ENCODE peak calls at places on chromosome 12, in nine cellular contexts. One of them, this sample, is unnamed.

GRCh38 chr12:48182659-48183058 is 785 bp upstream of the CCDC184 start:
- DNase-seq in posterior vena cava: no peak
- DNase-seq in anterior cingulate cortex: no peak
- DNase-seq in foreskin fibroblast: no peak
- DNase-seq in transverse colon: no peak
- DNase-seq in ascending aorta: no peak
- DNase-seq in heart right ventricle: no peak
- DNase-seq in fibroblast of mammary gland: no peak
- DNase-seq in NCI-H146: no peak
- DNase-seq in this sample: no peak

GRCh38 chr12:94622475-94622874 is 27.9 kb downstream of the TMCC3 start:
- DNase-seq in ascending aorta: no peak
- DNase-seq in fibroblast of mammary gland: no peak
- DNase-seq in foreskin fibroblast: no peak
- DNase-seq in heart right ventricle: peak
- DNase-seq in posterior vena cava: no peak
- DNase-seq in NCI-H146: no peak
- DNase-seq in anterior cingulate cortex: no peak
- DNase-seq in transverse colon: no peak
- DNase-seq in this sample: no peak

GRCh38 chr12:114784526-114784925 is 100.6 kb upstream of the TBX3 start:
- DNase-seq in ascending aorta: no peak
- DNase-seq in heart right ventricle: no peak
- DNase-seq in transverse colon: no peak
- DNase-seq in foreskin fibroblast: peak
- DNase-seq in fibroblast of mammary gland: no peak
- DNase-seq in posterior vena cava: no peak
- DNase-seq in anterior cingulate cortex: no peak
- DNase-seq in NCI-H146: no peak
- DNase-seq in this sample: no peak

GRCh38 chr12:53051881-53052412 is 2.1 kb downstream of the TNS2 start:
- DNase-seq in transverse colon: no peak
- DNase-seq in posterior vena cava: no peak
- DNase-seq in fibroblast of mammary gland: no peak
- DNase-seq in NCI-H146: no peak
- DNase-seq in foreskin fibroblast: no peak
- DNase-seq in anterior cingulate cortex: no peak
- DNase-seq in ascending aorta: no peak
- DNase-seq in heart right ventricle: no peak
- DNase-seq in this sample: no peak

GRCh38 chr12:69765515-69765914 is 26.9 kb downstream of the RAB3IP start:
- DNase-seq in NCI-H146: no peak
- DNase-seq in transverse colon: no peak
- DNase-seq in posterior vena cava: no peak
- DNase-seq in ascending aorta: no peak
- DNase-seq in foreskin fibroblast: no peak
- DNase-seq in fibroblast of mammary gland: no peak
- DNase-seq in heart right ventricle: no peak
- DNase-seq in anterior cingulate cortex: no peak
- DNase-seq in this sample: no peak

GRCh38 chr12:118424883-118425282 is 48.5 kb downstream of the SUDS3 start:
- DNase-seq in transverse colon: no peak
- DNase-seq in heart right ventricle: no peak
- DNase-seq in NCI-H146: peak
- DNase-seq in posterior vena cava: no peak
- DNase-seq in ascending aorta: no peak
- DNase-seq in anterior cingulate cortex: no peak
- DNase-seq in fibroblast of mammary gland: no peak
- DNase-seq in foreskin fibroblast: no peak
- DNase-seq in this sample: no peak

GRCh38 chr12:19299765-19300164 is 139.5 kb upstream of the AEBP2 start:
- DNase-seq in transverse colon: no peak
- DNase-seq in posterior vena cava: no peak
- DNase-seq in foreskin fibroblast: peak
- DNase-seq in anterior cingulate cortex: no peak
- DNase-seq in fibroblast of mammary gland: peak
- DNase-seq in ascending aorta: no peak
- DNase-seq in NCI-H146: no peak
- DNase-seq in heart right ventricle: no peak
- DNase-seq in this sample: no peak

GRCh38 chr12:79409562-79409961 is 281.2 kb downstream of the PAWR start:
- DNase-seq in ascending aorta: no peak
- DNase-seq in heart right ventricle: no peak
- DNase-seq in foreskin fibroblast: peak
- DNase-seq in transverse colon: no peak
- DNase-seq in NCI-H146: no peak
- DNase-seq in fibroblast of mammary gland: peak
- DNase-seq in posterior vena cava: no peak
- DNase-seq in anterior cingulate cortex: no peak
- DNase-seq in this sample: no peak

GRCh38 chr12:102300824-102301461 is 103.3 kb upstream of the PMCH start:
- DNase-seq in heart right ventricle: no peak
- DNase-seq in foreskin fibroblast: peak
- DNase-seq in fibroblast of mammary gland: peak
- DNase-seq in anterior cingulate cortex: no peak
- DNase-seq in ascending aorta: no peak
- DNase-seq in transverse colon: no peak
- DNase-seq in NCI-H146: peak
- DNase-seq in posterior vena cava: no peak
- DNase-seq in this sample: no peak

GRCh38 chr12:82176761-82177490 is 181.3 kb downstream of the CCDC59 start:
- DNase-seq in posterior vena cava: no peak
- DNase-seq in anterior cingulate cortex: no peak
- DNase-seq in NCI-H146: peak
- DNase-seq in foreskin fibroblast: no peak
- DNase-seq in ascending aorta: no peak
- DNase-seq in fibroblast of mammary gland: no peak
- DNase-seq in transverse colon: no peak
- DNase-seq in heart right ventricle: no peak
- DNase-seq in this sample: no peak

GRCh38 chr12:25182765-25183164 is 12.2 kb downstream of the DNAI7 start:
- DNase-seq in ascending aorta: no peak
- DNase-seq in transverse colon: no peak
- DNase-seq in fibroblast of mammary gland: no peak
- DNase-seq in posterior vena cava: no peak
- DNase-seq in foreskin fibroblast: no peak
- DNase-seq in anterior cingulate cortex: no peak
- DNase-seq in NCI-H146: no peak
- DNase-seq in heart right ventricle: no peak
- DNase-seq in this sample: no peak

GRCh38 chr12:89636054-89636775 is 72.4 kb downstream of the ATP2B1 start:
- DNase-seq in heart right ventricle: no peak
- DNase-seq in foreskin fibroblast: peak
- DNase-seq in fibroblast of mammary gland: peak
- DNase-seq in anterior cingulate cortex: no peak
- DNase-seq in transverse colon: no peak
- DNase-seq in NCI-H146: no peak
- DNase-seq in ascending aorta: no peak
- DNase-seq in posterior vena cava: no peak
- DNase-seq in this sample: no peak

GRCh38 chr12:51450816-51451215 is 26.2 kb downstream of the SLC4A8 start:
- DNase-seq in NCI-H146: no peak
- DNase-seq in transverse colon: no peak
- DNase-seq in fibroblast of mammary gland: no peak
- DNase-seq in heart right ventricle: no peak
- DNase-seq in foreskin fibroblast: no peak
- DNase-seq in anterior cingulate cortex: no peak
- DNase-seq in posterior vena cava: no peak
- DNase-seq in ascending aorta: no peak
- DNase-seq in this sample: no peak

GRCh38 chr12:51393676-51394545 is 2.7 kb upstream of the GALNT6 start:
- DNase-seq in posterior vena cava: peak
- DNase-seq in anterior cingulate cortex: no peak
- DNase-seq in NCI-H146: no peak
- DNase-seq in ascending aorta: peak
- DNase-seq in heart right ventricle: peak
- DNase-seq in fibroblast of mammary gland: peak
- DNase-seq in transverse colon: peak
- DNase-seq in foreskin fibroblast: peak
- DNase-seq in this sample: peak

GRCh38 chr12:58765076-58765475 is 155.2 kb downstream of the LRIG3 start:
- DNase-seq in NCI-H146: peak
- DNase-seq in fibroblast of mammary gland: no peak
- DNase-seq in heart right ventricle: no peak
- DNase-seq in foreskin fibroblast: no peak
- DNase-seq in posterior vena cava: no peak
- DNase-seq in transverse colon: no peak
- DNase-seq in anterior cingulate cortex: no peak
- DNase-seq in ascending aorta: no peak
- DNase-seq in this sample: no peak

GRCh38 chr12:7433276-7433822 is 10.6 kb downstream of the CD163L1 start:
- DNase-seq in fibroblast of mammary gland: peak
- DNase-seq in ascending aorta: no peak
- DNase-seq in anterior cingulate cortex: no peak
- DNase-seq in NCI-H146: no peak
- DNase-seq in posterior vena cava: no peak
- DNase-seq in foreskin fibroblast: peak
- DNase-seq in transverse colon: no peak
- DNase-seq in heart right ventricle: no peak
- DNase-seq in this sample: no peak

GRCh38 chr12:75978677-75979076 is 52.9 kb downstream of the PHLDA1 start:
- DNase-seq in ascending aorta: no peak
- DNase-seq in heart right ventricle: no peak
- DNase-seq in transverse colon: no peak
- DNase-seq in foreskin fibroblast: no peak
- DNase-seq in NCI-H146: no peak
- DNase-seq in anterior cingulate cortex: no peak
- DNase-seq in posterior vena cava: no peak
- DNase-seq in fibroblast of mammary gland: no peak
- DNase-seq in this sample: no peak

GRCh38 chr12:86772688-86773087 is 516.5 kb upstream of the MGAT4C start:
- DNase-seq in transverse colon: no peak
- DNase-seq in fibroblast of mammary gland: peak
- DNase-seq in posterior vena cava: no peak
- DNase-seq in heart right ventricle: no peak
- DNase-seq in NCI-H146: no peak
- DNase-seq in ascending aorta: no peak
- DNase-seq in foreskin fibroblast: peak
- DNase-seq in anterior cingulate cortex: no peak
- DNase-seq in this sample: no peak

GRCh38 chr12:107399061-107399460 is 286.5 kb upstream of the PWP1 start:
- DNase-seq in posterior vena cava: no peak
- DNase-seq in transverse colon: no peak
- DNase-seq in fibroblast of mammary gland: no peak
- DNase-seq in foreskin fibroblast: peak
- DNase-seq in NCI-H146: no peak
- DNase-seq in anterior cingulate cortex: no peak
- DNase-seq in ascending aorta: no peak
- DNase-seq in heart right ventricle: no peak
- DNase-seq in this sample: no peak

GRCh38 chr12:52074006-52074405 is 4.2 kb downstream of the ATG101 start:
- DNase-seq in posterior vena cava: no peak
- DNase-seq in anterior cingulate cortex: no peak
- DNase-seq in heart right ventricle: peak
- DNase-seq in ascending aorta: no peak
- DNase-seq in fibroblast of mammary gland: peak
- DNase-seq in foreskin fibroblast: peak
- DNase-seq in transverse colon: no peak
- DNase-seq in NCI-H146: no peak
- DNase-seq in this sample: no peak

GRCh38 chr12:52351196-52352059 is 15.9 kb downstream of the KRT85 start:
- DNase-seq in transverse colon: no peak
- DNase-seq in ascending aorta: peak
- DNase-seq in fibroblast of mammary gland: no peak
- DNase-seq in foreskin fibroblast: no peak
- DNase-seq in heart right ventricle: peak
- DNase-seq in NCI-H146: no peak
- DNase-seq in posterior vena cava: no peak
- DNase-seq in anterior cingulate cortex: no peak
- DNase-seq in this sample: peak

GRCh38 chr12:50050410-50051280 is 6.8 kb upstream of the ASIC1 start:
- DNase-seq in NCI-H146: peak
- DNase-seq in heart right ventricle: peak
- DNase-seq in anterior cingulate cortex: no peak
- DNase-seq in foreskin fibroblast: peak
- DNase-seq in ascending aorta: peak
- DNase-seq in fibroblast of mammary gland: peak
- DNase-seq in posterior vena cava: peak
- DNase-seq in transverse colon: peak
- DNase-seq in this sample: no peak

GRCh38 chr12:102501773-102502172 is 21.4 kb upstream of the IGF1 start:
- DNase-seq in posterior vena cava: no peak
- DNase-seq in ascending aorta: no peak
- DNase-seq in NCI-H146: no peak
- DNase-seq in heart right ventricle: no peak
- DNase-seq in fibroblast of mammary gland: no peak
- DNase-seq in transverse colon: no peak
- DNase-seq in anterior cingulate cortex: no peak
- DNase-seq in foreskin fibroblast: no peak
- DNase-seq in this sample: no peak

GRCh38 chr12:114443607-114444421 is 37.9 kb upstream of the TBX5 start:
- DNase-seq in posterior vena cava: no peak
- DNase-seq in heart right ventricle: no peak
- DNase-seq in anterior cingulate cortex: no peak
- DNase-seq in transverse colon: no peak
- DNase-seq in fibroblast of mammary gland: no peak
- DNase-seq in foreskin fibroblast: peak
- DNase-seq in ascending aorta: no peak
- DNase-seq in NCI-H146: no peak
- DNase-seq in this sample: no peak

GRCh38 chr12:79098530-79098929 is 234.0 kb downstream of the SYT1 start:
- DNase-seq in posterior vena cava: no peak
- DNase-seq in heart right ventricle: no peak
- DNase-seq in foreskin fibroblast: no peak
- DNase-seq in ascending aorta: no peak
- DNase-seq in NCI-H146: peak
- DNase-seq in transverse colon: no peak
- DNase-seq in anterior cingulate cortex: no peak
- DNase-seq in fibroblast of mammary gland: peak
- DNase-seq in this sample: no peak

GRCh38 chr12:6614513-6615177 is 7.5 kb upstream of the CHD4 start:
- DNase-seq in posterior vena cava: no peak
- DNase-seq in foreskin fibroblast: peak
- DNase-seq in ascending aorta: no peak
- DNase-seq in fibroblast of mammary gland: no peak
- DNase-seq in NCI-H146: peak
- DNase-seq in transverse colon: no peak
- DNase-seq in heart right ventricle: no peak
- DNase-seq in anterior cingulate cortex: no peak
- DNase-seq in this sample: no peak

GRCh38 chr12:76455582-76456345 is 103.8 kb downstream of the OSBPL8 start:
- DNase-seq in heart right ventricle: no peak
- DNase-seq in fibroblast of mammary gland: peak
- DNase-seq in anterior cingulate cortex: no peak
- DNase-seq in posterior vena cava: no peak
- DNase-seq in transverse colon: no peak
- DNase-seq in ascending aorta: no peak
- DNase-seq in NCI-H146: peak
- DNase-seq in foreskin fibroblast: peak
- DNase-seq in this sample: no peak

GRCh38 chr12:5808956-5809355 is 136.1 kb downstream of the ANO2 start:
- DNase-seq in ascending aorta: no peak
- DNase-seq in NCI-H146: no peak
- DNase-seq in anterior cingulate cortex: no peak
- DNase-seq in heart right ventricle: no peak
- DNase-seq in posterior vena cava: no peak
- DNase-seq in transverse colon: no peak
- DNase-seq in foreskin fibroblast: peak
- DNase-seq in fibroblast of mammary gland: peak
- DNase-seq in this sample: no peak

GRCh38 chr12:57011438-57012424 is 4.6 kb downstream of the TAC3 start:
- DNase-seq in heart right ventricle: no peak
- DNase-seq in fibroblast of mammary gland: no peak
- DNase-seq in posterior vena cava: no peak
- DNase-seq in anterior cingulate cortex: no peak
- DNase-seq in ascending aorta: no peak
- DNase-seq in transverse colon: no peak
- DNase-seq in NCI-H146: no peak
- DNase-seq in foreskin fibroblast: no peak
- DNase-seq in this sample: no peak

GRCh38 chr12:2195085-2195484 is 142.3 kb downstream of the CACNA1C start:
- DNase-seq in ascending aorta: no peak
- DNase-seq in posterior vena cava: no peak
- DNase-seq in transverse colon: no peak
- DNase-seq in fibroblast of mammary gland: no peak
- DNase-seq in NCI-H146: no peak
- DNase-seq in anterior cingulate cortex: no peak
- DNase-seq in heart right ventricle: no peak
- DNase-seq in foreskin fibroblast: no peak
- DNase-seq in this sample: no peak

GRCh38 chr12:27732281-27732680 is 21.6 kb downstream of the MRPS35 start:
- DNase-seq in foreskin fibroblast: peak
- DNase-seq in posterior vena cava: no peak
- DNase-seq in fibroblast of mammary gland: no peak
- DNase-seq in anterior cingulate cortex: no peak
- DNase-seq in NCI-H146: peak
- DNase-seq in transverse colon: no peak
- DNase-seq in heart right ventricle: no peak
- DNase-seq in ascending aorta: no peak
- DNase-seq in this sample: no peak